ENCODE peak calls at places on chromosomes 13 and 19, in ten cellular contexts. One of them, this sample, is unnamed.

GRCh38 chr19:53467138-53467502 is 413 bp upstream of the ZNF813 start:
- DNase-seq in uterus: peak
- DNase-seq in neural progenitor cell: no peak
- DNase-seq in right lobe of liver: no peak
- DNase-seq in foreskin fibroblast: no peak
- DNase-seq in pancreas: no peak
- DNase-seq in OCI-LY7: no peak
- DNase-seq in CD4-positive, alpha-beta T cell: no peak
- DNase-seq in HepG2: no peak
- DNase-seq in NB4: no peak
- DNase-seq in this sample: no peak

GRCh38 chr13:99062593-99062992 is 84.7 kb upstream of the DOCK9 start:
- DNase-seq in uterus: peak
- DNase-seq in neural progenitor cell: no peak
- DNase-seq in right lobe of liver: no peak
- DNase-seq in foreskin fibroblast: peak
- DNase-seq in pancreas: no peak
- DNase-seq in OCI-LY7: no peak
- DNase-seq in CD4-positive, alpha-beta T cell: no peak
- DNase-seq in HepG2: no peak
- DNase-seq in NB4: no peak
- DNase-seq in this sample: no peak

GRCh38 chr19:20167020-20167644 is at the start of gene ZNF486:
- DNase-seq in uterus: peak
- DNase-seq in neural progenitor cell: peak
- DNase-seq in right lobe of liver: peak
- DNase-seq in foreskin fibroblast: peak
- DNase-seq in pancreas: peak
- DNase-seq in OCI-LY7: peak
- DNase-seq in CD4-positive, alpha-beta T cell: peak
- DNase-seq in HepG2: peak
- DNase-seq in NB4: peak
- DNase-seq in this sample: peak

GRCh38 chr13:25352230-25352629 is 19.5 kb upstream of the ATP8A2 start:
- DNase-seq in uterus: no peak
- DNase-seq in neural progenitor cell: no peak
- DNase-seq in right lobe of liver: no peak
- DNase-seq in foreskin fibroblast: no peak
- DNase-seq in pancreas: no peak
- DNase-seq in OCI-LY7: no peak
- DNase-seq in CD4-positive, alpha-beta T cell: no peak
- DNase-seq in HepG2: no peak
- DNase-seq in NB4: no peak
- DNase-seq in this sample: no peak

GRCh38 chr19:50000038-50000890 is 24.9 kb downstream of the VRK3 start:
- DNase-seq in uterus: no peak
- DNase-seq in neural progenitor cell: no peak
- DNase-seq in right lobe of liver: no peak
- DNase-seq in foreskin fibroblast: no peak
- DNase-seq in pancreas: no peak
- DNase-seq in OCI-LY7: no peak
- DNase-seq in CD4-positive, alpha-beta T cell: no peak
- DNase-seq in HepG2: no peak
- DNase-seq in NB4: no peak
- DNase-seq in this sample: no peak

GRCh38 chr19:13806728-13807127 is 11.5 kb downstream of the ZSWIM4 start:
- DNase-seq in uterus: no peak
- DNase-seq in neural progenitor cell: no peak
- DNase-seq in right lobe of liver: no peak
- DNase-seq in foreskin fibroblast: no peak
- DNase-seq in pancreas: no peak
- DNase-seq in OCI-LY7: no peak
- DNase-seq in CD4-positive, alpha-beta T cell: no peak
- DNase-seq in HepG2: no peak
- DNase-seq in NB4: no peak
- DNase-seq in this sample: no peak

GRCh38 chr13:102291587-102292218 is 110.1 kb downstream of the FGF14 start:
- DNase-seq in uterus: no peak
- DNase-seq in neural progenitor cell: no peak
- DNase-seq in right lobe of liver: peak
- DNase-seq in foreskin fibroblast: no peak
- DNase-seq in pancreas: no peak
- DNase-seq in OCI-LY7: no peak
- DNase-seq in CD4-positive, alpha-beta T cell: no peak
- DNase-seq in HepG2: no peak
- DNase-seq in NB4: no peak
- DNase-seq in this sample: no peak

GRCh38 chr13:33882804-33883203 is 64.9 kb downstream of the RFC3 start:
- DNase-seq in uterus: no peak
- DNase-seq in neural progenitor cell: no peak
- DNase-seq in right lobe of liver: no peak
- DNase-seq in foreskin fibroblast: no peak
- DNase-seq in pancreas: no peak
- DNase-seq in OCI-LY7: no peak
- DNase-seq in CD4-positive, alpha-beta T cell: no peak
- DNase-seq in HepG2: no peak
- DNase-seq in NB4: no peak
- DNase-seq in this sample: no peak

GRCh38 chr13:49308977-49309408 is 61.3 kb downstream of the CDADC1 start:
- DNase-seq in uterus: peak
- DNase-seq in neural progenitor cell: no peak
- DNase-seq in right lobe of liver: peak
- DNase-seq in foreskin fibroblast: no peak
- DNase-seq in pancreas: no peak
- DNase-seq in OCI-LY7: no peak
- DNase-seq in CD4-positive, alpha-beta T cell: no peak
- DNase-seq in HepG2: no peak
- DNase-seq in NB4: no peak
- DNase-seq in this sample: no peak

GRCh38 chr19:29667941-29668340 is 2.7 kb downstream of the PLEKHF1 start:
- DNase-seq in uterus: no peak
- DNase-seq in neural progenitor cell: no peak
- DNase-seq in right lobe of liver: no peak
- DNase-seq in foreskin fibroblast: no peak
- DNase-seq in pancreas: no peak
- DNase-seq in OCI-LY7: peak
- DNase-seq in CD4-positive, alpha-beta T cell: peak
- DNase-seq in HepG2: no peak
- DNase-seq in NB4: no peak
- DNase-seq in this sample: no peak

GRCh38 chr19:52211926-52212571 is 22.2 kb downstream of the PPP2R1A start:
- DNase-seq in uterus: no peak
- DNase-seq in neural progenitor cell: no peak
- DNase-seq in right lobe of liver: no peak
- DNase-seq in foreskin fibroblast: no peak
- DNase-seq in pancreas: no peak
- DNase-seq in OCI-LY7: no peak
- DNase-seq in CD4-positive, alpha-beta T cell: no peak
- DNase-seq in HepG2: no peak
- DNase-seq in NB4: peak
- DNase-seq in this sample: no peak

DNA sequence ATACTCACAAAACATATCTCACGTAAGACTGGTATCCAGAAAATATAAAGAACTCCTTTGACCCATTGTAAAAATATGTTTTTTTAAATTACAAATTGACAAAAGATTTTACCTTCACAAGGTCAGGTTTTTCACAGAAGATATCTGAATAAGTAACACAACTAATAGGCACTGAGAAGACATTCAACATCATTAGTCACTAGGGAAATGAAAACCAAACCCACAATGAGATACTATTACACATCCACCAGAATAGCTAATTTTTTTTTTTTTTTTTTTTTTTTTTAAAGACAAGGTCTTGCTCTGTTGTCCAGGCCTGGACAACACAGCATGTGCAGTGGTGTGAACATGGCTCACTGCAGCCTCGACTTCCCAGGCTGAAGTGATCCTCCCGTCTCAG is 157.5 kb downstream of the MIPEP start:
- DNase-seq in uterus: no peak
- DNase-seq in neural progenitor cell: no peak
- DNase-seq in right lobe of liver: no peak
- DNase-seq in foreskin fibroblast: no peak
- DNase-seq in pancreas: no peak
- DNase-seq in OCI-LY7: no peak
- DNase-seq in CD4-positive, alpha-beta T cell: no peak
- DNase-seq in HepG2: no peak
- DNase-seq in NB4: no peak
- DNase-seq in this sample: no peak
- TF ChIP-seq CTCF in uterus: no peak
- TF ChIP-seq CTCF in neural progenitor cell: no peak
- TF ChIP-seq CTCF in right lobe of liver: no peak
- TF ChIP-seq CTCF in foreskin fibroblast: no peak
- TF ChIP-seq CTCF in pancreas: no peak
- TF ChIP-seq CTCF in OCI-LY7: no peak
- TF ChIP-seq CTCF in CD4-positive, alpha-beta T cell: no peak
- TF ChIP-seq CTCF in HepG2: no peak
- TF ChIP-seq CTCF in NB4: no peak
- TF ChIP-seq CTCF in this sample: no peak

GRCh38 chr19:16184665-16185122 is 516 bp upstream of the FAM32A start:
- DNase-seq in uterus: no peak
- DNase-seq in neural progenitor cell: no peak
- DNase-seq in right lobe of liver: no peak
- DNase-seq in foreskin fibroblast: no peak
- DNase-seq in pancreas: no peak
- DNase-seq in OCI-LY7: no peak
- DNase-seq in CD4-positive, alpha-beta T cell: no peak
- DNase-seq in HepG2: no peak
- DNase-seq in NB4: no peak
- DNase-seq in this sample: no peak

GRCh38 chr19:16188521-16188920 is 3.3 kb downstream of the FAM32A start:
- DNase-seq in uterus: no peak
- DNase-seq in neural progenitor cell: no peak
- DNase-seq in right lobe of liver: no peak
- DNase-seq in foreskin fibroblast: no peak
- DNase-seq in pancreas: no peak
- DNase-seq in OCI-LY7: no peak
- DNase-seq in CD4-positive, alpha-beta T cell: no peak
- DNase-seq in HepG2: no peak
- DNase-seq in NB4: no peak
- DNase-seq in this sample: no peak

GRCh38 chr19:16185925-16186234 is 670 bp downstream of the FAM32A start:
- DNase-seq in uterus: no peak
- DNase-seq in neural progenitor cell: no peak
- DNase-seq in right lobe of liver: no peak
- DNase-seq in foreskin fibroblast: peak
- DNase-seq in pancreas: no peak
- DNase-seq in OCI-LY7: peak
- DNase-seq in CD4-positive, alpha-beta T cell: no peak
- DNase-seq in HepG2: peak
- DNase-seq in NB4: no peak
- DNase-seq in this sample: no peak

GRCh38 chr19:16180611-16181010 is 4.6 kb upstream of the FAM32A start:
- DNase-seq in uterus: no peak
- DNase-seq in neural progenitor cell: peak
- DNase-seq in right lobe of liver: no peak
- DNase-seq in foreskin fibroblast: peak
- DNase-seq in pancreas: no peak
- DNase-seq in OCI-LY7: no peak
- DNase-seq in CD4-positive, alpha-beta T cell: no peak
- DNase-seq in HepG2: no peak
- DNase-seq in NB4: no peak
- DNase-seq in this sample: no peak

GRCh38 chr19:16185123-16185924 is at the start of gene FAM32A:
- DNase-seq in uterus: peak
- DNase-seq in neural progenitor cell: peak
- DNase-seq in right lobe of liver: peak
- DNase-seq in foreskin fibroblast: peak
- DNase-seq in pancreas: peak
- DNase-seq in OCI-LY7: peak
- DNase-seq in CD4-positive, alpha-beta T cell: peak
- DNase-seq in HepG2: peak
- DNase-seq in NB4: peak
- DNase-seq in this sample: peak
- TF ChIP-seq CTCF in uterus: peak
- TF ChIP-seq CTCF in neural progenitor cell: peak
- TF ChIP-seq CTCF in right lobe of liver: peak
- TF ChIP-seq CTCF in foreskin fibroblast: no peak
- TF ChIP-seq CTCF in pancreas: no peak
- TF ChIP-seq CTCF in OCI-LY7: no peak
- TF ChIP-seq CTCF in CD4-positive, alpha-beta T cell: no peak
- TF ChIP-seq CTCF in HepG2: peak
- TF ChIP-seq CTCF in NB4: peak
- TF ChIP-seq CTCF in this sample: no peak

DNA sequence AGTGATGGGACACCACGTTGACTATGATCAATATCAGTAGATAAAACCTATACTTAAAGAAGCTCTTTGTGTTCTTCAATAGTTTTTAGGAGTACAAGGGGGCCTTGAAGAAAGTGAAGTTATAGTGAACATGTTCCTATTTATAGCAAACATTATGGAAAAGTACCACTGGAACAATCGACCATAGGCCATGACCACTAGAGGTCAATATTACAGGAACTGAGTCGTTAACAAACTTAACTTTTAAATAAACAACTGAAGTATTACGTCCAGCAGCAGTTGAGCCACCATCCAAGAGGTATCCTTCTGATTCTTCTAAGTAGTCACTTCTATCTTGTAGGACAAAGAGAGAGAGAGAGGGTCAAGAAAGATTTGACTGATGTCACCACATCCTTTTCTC is 391.0 kb upstream of the SLITRK5 start:
- DNase-seq in uterus: no peak
- DNase-seq in neural progenitor cell: no peak
- DNase-seq in right lobe of liver: no peak
- DNase-seq in foreskin fibroblast: no peak
- DNase-seq in pancreas: no peak
- DNase-seq in OCI-LY7: no peak
- DNase-seq in CD4-positive, alpha-beta T cell: no peak
- DNase-seq in HepG2: no peak
- DNase-seq in NB4: peak
- DNase-seq in this sample: no peak
- TF ChIP-seq CTCF in uterus: no peak
- TF ChIP-seq CTCF in neural progenitor cell: peak
- TF ChIP-seq CTCF in right lobe of liver: peak
- TF ChIP-seq CTCF in foreskin fibroblast: no peak
- TF ChIP-seq CTCF in pancreas: no peak
- TF ChIP-seq CTCF in OCI-LY7: peak
- TF ChIP-seq CTCF in CD4-positive, alpha-beta T cell: no peak
- TF ChIP-seq CTCF in HepG2: no peak
- TF ChIP-seq CTCF in NB4: peak
- TF ChIP-seq CTCF in this sample: no peak

DNA sequence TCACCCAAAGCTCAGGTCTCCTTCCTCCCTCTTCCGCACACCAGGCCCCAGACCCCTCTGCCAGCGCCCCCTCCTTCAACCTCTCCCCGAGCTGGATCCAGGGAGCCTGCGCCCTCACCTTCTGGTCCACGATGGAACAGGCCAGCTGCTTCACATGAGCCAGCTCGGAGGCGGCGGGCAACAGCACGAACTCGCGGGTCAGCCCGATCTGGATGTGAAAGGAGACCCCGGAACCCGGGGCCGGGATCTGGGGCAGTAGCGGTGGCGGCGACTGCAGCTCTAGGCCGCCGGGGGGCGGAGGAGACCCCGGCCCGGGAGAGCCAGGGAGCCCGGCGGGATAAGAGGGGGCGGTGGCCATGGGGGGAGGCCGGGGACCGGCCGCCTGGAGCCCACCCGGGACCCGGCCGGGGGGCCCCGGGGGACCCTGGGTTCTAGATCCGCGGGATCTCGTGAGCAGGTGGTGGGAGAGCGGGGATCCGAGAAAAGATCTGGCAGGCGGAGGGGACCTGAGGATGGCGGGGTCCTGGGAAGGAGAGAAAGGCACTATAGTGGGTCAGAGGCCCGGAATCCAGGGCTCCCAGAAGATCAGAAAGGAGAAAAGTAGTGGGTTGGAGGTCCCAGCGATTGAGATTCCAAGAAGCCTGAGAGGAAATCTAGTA is 772 bp downstream of the PRKD2 start:
- DNase-seq in uterus: no peak
- DNase-seq in neural progenitor cell: peak
- DNase-seq in right lobe of liver: peak
- DNase-seq in foreskin fibroblast: no peak
- DNase-seq in pancreas: no peak
- DNase-seq in OCI-LY7: peak
- DNase-seq in CD4-positive, alpha-beta T cell: no peak
- DNase-seq in HepG2: no peak
- DNase-seq in NB4: peak
- DNase-seq in this sample: no peak
- TF ChIP-seq CTCF in uterus: no peak
- TF ChIP-seq CTCF in neural progenitor cell: peak
- TF ChIP-seq CTCF in right lobe of liver: no peak
- TF ChIP-seq CTCF in foreskin fibroblast: no peak
- TF ChIP-seq CTCF in pancreas: no peak
- TF ChIP-seq CTCF in OCI-LY7: peak
- TF ChIP-seq CTCF in CD4-positive, alpha-beta T cell: no peak
- TF ChIP-seq CTCF in HepG2: no peak
- TF ChIP-seq CTCF in NB4: peak
- TF ChIP-seq CTCF in this sample: no peak

This sample was measured in activated B cell treated with CpG ODN at 0.5 μM for 24 hours.